ENCODE peak calls at places on chromosome 22, in five cellular contexts. One of them, this sample, is unnamed.

GRCh38 chr22:24290459-24290858 is 19.8 kb downstream of the SPECC1L start:
- DNase-seq in thoracic aorta: no peak
- DNase-seq in activated T-cell treated with anti-CD3 and anti-CD28 coated beads, Interleukin-2, amount 50 U/mL, for 72 hours: no peak
- DNase-seq in HT-29: no peak
- DNase-seq in M059J: no peak
- DNase-seq in this sample: no peak

GRCh38 chr22:21754523-21755128 is 19.0 kb upstream of the YPEL1 start:
- DNase-seq in M059J: no peak
- DNase-seq in thoracic aorta: no peak
- DNase-seq in HT-29: no peak
- DNase-seq in activated T-cell treated with anti-CD3 and anti-CD28 coated beads, Interleukin-2, amount 50 U/mL, for 72 hours: no peak
- DNase-seq in this sample: no peak

GRCh38 chr22:30340911-30341685 is 14.4 kb upstream of the TBC1D10A start:
- DNase-seq in HT-29: no peak
- DNase-seq in thoracic aorta: peak
- DNase-seq in M059J: no peak
- DNase-seq in activated T-cell treated with anti-CD3 and anti-CD28 coated beads, Interleukin-2, amount 50 U/mL, for 72 hours: no peak
- DNase-seq in this sample: peak

GRCh38 chr22:48651981-48652538 is 1175.6 kb downstream of the BRD1 start:
- DNase-seq in M059J: peak
- DNase-seq in HT-29: no peak
- DNase-seq in thoracic aorta: no peak
- DNase-seq in activated T-cell treated with anti-CD3 and anti-CD28 coated beads, Interleukin-2, amount 50 U/mL, for 72 hours: no peak
- DNase-seq in this sample: no peak

GRCh38 chr22:46829140-46829891 is 66.9 kb downstream of the TBC1D22A start:
- DNase-seq in HT-29: peak
- DNase-seq in activated T-cell treated with anti-CD3 and anti-CD28 coated beads, Interleukin-2, amount 50 U/mL, for 72 hours: no peak
- DNase-seq in thoracic aorta: no peak
- DNase-seq in M059J: peak
- DNase-seq in this sample: no peak

GRCh38 chr22:45227645-45228400 is 12.9 kb downstream of the KIAA0930 start:
- DNase-seq in HT-29: no peak
- DNase-seq in thoracic aorta: no peak
- DNase-seq in M059J: no peak
- DNase-seq in activated T-cell treated with anti-CD3 and anti-CD28 coated beads, Interleukin-2, amount 50 U/mL, for 72 hours: no peak
- DNase-seq in this sample: peak

GRCh38 chr22:26259510-26259909 is 90.2 kb downstream of the SEZ6L start:
- DNase-seq in HT-29: peak
- DNase-seq in M059J: peak
- DNase-seq in activated T-cell treated with anti-CD3 and anti-CD28 coated beads, Interleukin-2, amount 50 U/mL, for 72 hours: peak
- DNase-seq in thoracic aorta: no peak
- DNase-seq in this sample: no peak

GRCh38 chr22:23218867-23219251 is 38.5 kb downstream of the BCR start:
- DNase-seq in activated T-cell treated with anti-CD3 and anti-CD28 coated beads, Interleukin-2, amount 50 U/mL, for 72 hours: no peak
- DNase-seq in M059J: peak
- DNase-seq in HT-29: peak
- DNase-seq in thoracic aorta: no peak
- DNase-seq in this sample: no peak